ENCODE peak calls at places on chromosomes 13 and 19, in four cellular contexts. T, Y, Q and N are unnamed samples.

GRCh38 chr13:75393839-75394238 is 88.1 kb downstream of the TBC1D4 start:
- DNase-seq in Y (no peak), T (no peak), Q (peak; percentile 24), N (no peak)

GRCh38 chr13:30698023-30698422 is 37.3 kb upstream of the ALOX5AP start:
- DNase-seq in Q (peak; percentile 78), Y (no peak), T (no peak), N (no peak)

GRCh38 chr13:66673401-66673800 is 556.7 kb downstream of the PCDH9 start:
- DNase-seq in Y (no peak), T (no peak), Q (peak; percentile 97), N (no peak)

GRCh38 chr13:68304287-68304893 is 1074.3 kb upstream of the PCDH9 start:
- DNase-seq in Y (no peak), Q (no peak), T (no peak), N (peak; percentile 7)

GRCh38 chr13:29849071-29849541 is 1.3 kb downstream of the UBL3 start:
- DNase-seq in T (no peak), Q (peak; percentile 22), Y (no peak), N (peak; percentile 28)

GRCh38 chr13:113904411-113904810 is 40.5 kb upstream of the GAS6 start:
- DNase-seq in Q (peak; percentile 57), Y (no peak), T (peak; percentile 16), N (peak; percentile 59)

GRCh38 chr13:36712785-36713184 is 39.0 kb downstream of the SERTM1 start:
- DNase-seq in Q (peak; percentile 49), T (no peak), Y (no peak), N (no peak)

GRCh38 chr19:42290523-42291436 is 11.2 kb upstream of the PRR19 start:
- DNase-seq in Q (no peak), Y (no peak), T (peak; percentile 56), N (peak; percentile 66)

GRCh38 chr13:31090921-31091624 is 70.6 kb downstream of the HSPH1 start:
- DNase-seq in Y (no peak), T (no peak), Q (no peak), N (no peak)

GRCh38 chr13:30257433-30258099 is 49.8 kb downstream of the KATNAL1 start:
- DNase-seq in Q (peak; percentile 13), T (no peak), Y (no peak), N (peak; percentile 25)

GRCh38 chr19:1106841-1107654 is 3.3 kb downstream of the GPX4 start:
- DNase-seq in T (no peak), Y (peak; percentile 66), Q (peak; percentile 74), N (no peak)

GRCh38 chr13:93169980-93170379 is 56.6 kb upstream of the GPC6 start:
- DNase-seq in Y (no peak), Q (peak; percentile 46), T (no peak), N (no peak)